ENCODE peak calls at places on chromosomes 11 and 22, in six cellular contexts. G, I, V, H, K and E are unnamed samples. For H3K79me1, the result is how much of the 10 kb centered on the place peaks cover.

GRCh38 chr11:131198161-131198560 is 172.3 kb upstream of the NTM start:
- DNase-seq in H (no peak), K (no peak), V (no peak), G (no peak), I (no peak), E (no peak)

GRCh38 chr11:122797651-122798050 is 40.6 kb upstream of the CRTAM start:
- DNase-seq in K (no peak), G (no peak), H (no peak), V (no peak), I (no peak), E (no peak)

GRCh38 chr11:99773646-99774045 is 752.9 kb downstream of the CNTN5 start:
- DNase-seq in G (peak), H (no peak), I (peak), V (no peak), K (no peak), E (peak)

GRCh38 chr11:13928566-13929251 is 33.8 kb upstream of the SPON1 start:
- DNase-seq in H (no peak), I (peak), K (no peak), V (no peak), G (peak), E (peak)

GRCh38 chr11:125404811-125405481 is 91.1 kb downstream of the FEZ1 start:
- DNase-seq in V (peak), H (peak), G (peak), I (peak), K (no peak), E (peak)

GRCh38 chr11:111429066-111429506 is 50.0 kb upstream of the POU2AF1 start:
- DNase-seq in K (no peak), V (peak), I (peak), G (peak), H (peak), E (peak)

GRCh38 chr11:120547871-120548681 is 36.5 kb downstream of the GRIK4 start:
- DNase-seq in I (peak), V (no peak), G (peak), H (no peak), K (no peak), E (peak)

GRCh38 chr11:129968611-129969419 is 33.8 kb downstream of the PRDM10 start:
- DNase-seq in K (no peak), V (no peak), H (no peak), G (no peak), I (no peak), E (no peak)

GRCh38 chr22:24424901-24425775 is 2.3 kb upstream of the ADORA2A start:
- DNase-seq in V (no peak), G (no peak), H (no peak), K (no peak), I (no peak), E (no peak)

GRCh38 chr11:73376803-73377629 is 817 bp downstream of the RELT start:
- DNase-seq in H (no peak), G (peak), I (peak), K (no peak), V (no peak), E (peak)

GRCh38 chr22:19818264-19819208 is 36.1 kb downstream of the GNB1L start:
- DNase-seq in K (no peak), V (peak), I (no peak), H (no peak), G (no peak), E (no peak)

GRCh38 chr11:35362571-35362980 is 56.8 kb downstream of the SLC1A2 start:
- DNase-seq in G (peak), I (peak), V (no peak), K (no peak), H (no peak), E (no peak)

GRCh38 chr11:57459112-57460016 is 964 bp upstream of the RTN4RL2 start:
- DNase-seq in I (peak), G (peak), H (no peak), V (peak), K (no peak), E (peak)

GRCh38 chr11:55707029-55707428 is 45.0 kb downstream of the OR4C6 start:
- DNase-seq in G (peak), K (no peak), H (no peak), V (no peak), I (peak), E (peak)

GRCh38 chr22:31244044-31244942 is 32.2 kb downstream of the LIMK2 start:
- DNase-seq in I (peak), K (peak), G (peak), H (no peak), V (peak), E (peak)
- H3K79me1 ChIP-seq in I (half or more), K (under half), G (under half), H (under half), V (under half), E (under half)

DNA sequence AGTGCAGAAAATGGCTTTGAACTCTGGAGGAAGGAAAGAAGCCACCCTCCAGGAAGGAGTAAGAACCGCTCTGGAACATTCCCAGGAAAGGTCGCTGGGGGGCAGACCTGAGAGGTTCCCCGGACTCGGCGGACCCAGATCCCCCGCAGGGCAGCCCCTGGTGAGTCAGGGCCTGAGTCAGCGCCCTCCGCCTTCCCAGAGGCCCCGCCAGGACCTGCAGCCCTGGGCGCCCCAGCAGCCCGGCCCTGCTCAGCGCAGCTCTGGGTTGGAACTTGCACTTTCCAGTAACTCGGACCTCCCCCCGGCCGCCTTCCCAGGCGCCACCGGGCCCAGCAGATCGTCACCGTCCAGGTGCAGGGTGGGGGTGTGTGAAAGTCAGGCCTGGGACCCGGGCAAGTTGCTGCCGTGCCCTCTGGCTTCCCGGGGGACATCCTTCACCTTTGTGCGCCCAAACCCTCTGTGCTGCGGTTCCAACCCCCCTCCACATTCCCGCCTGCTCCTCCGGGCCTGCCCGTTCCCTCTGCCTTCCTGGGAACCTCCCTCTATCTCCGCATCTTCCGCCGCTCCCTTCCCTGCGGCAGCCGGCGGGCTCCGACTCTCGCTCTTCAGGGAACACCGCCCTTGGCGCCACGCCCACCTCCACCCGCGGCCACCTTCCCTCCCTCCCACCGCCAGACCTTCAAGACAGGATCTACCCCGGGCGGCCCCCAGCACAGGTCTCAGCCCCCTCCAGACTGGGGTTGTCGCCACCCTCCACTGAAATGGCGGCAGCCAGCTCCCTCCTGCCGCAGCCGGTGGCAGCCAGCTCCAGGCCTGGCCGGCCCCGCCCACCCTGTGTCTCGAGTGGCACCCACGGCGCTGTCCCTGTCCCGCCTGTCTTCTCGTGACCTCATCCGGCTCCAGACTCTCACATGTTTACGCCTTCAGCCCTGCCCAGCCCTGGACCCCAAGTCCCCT is 36.8 kb upstream of the WNT7B start:
- DNase-seq in K (peak), G (peak), H (peak), V (peak), I (peak), E (peak)
- H4K8ac ChIP-seq in K (peak), G (peak), H (peak), V (no peak), I (peak), E (peak)

DNA sequence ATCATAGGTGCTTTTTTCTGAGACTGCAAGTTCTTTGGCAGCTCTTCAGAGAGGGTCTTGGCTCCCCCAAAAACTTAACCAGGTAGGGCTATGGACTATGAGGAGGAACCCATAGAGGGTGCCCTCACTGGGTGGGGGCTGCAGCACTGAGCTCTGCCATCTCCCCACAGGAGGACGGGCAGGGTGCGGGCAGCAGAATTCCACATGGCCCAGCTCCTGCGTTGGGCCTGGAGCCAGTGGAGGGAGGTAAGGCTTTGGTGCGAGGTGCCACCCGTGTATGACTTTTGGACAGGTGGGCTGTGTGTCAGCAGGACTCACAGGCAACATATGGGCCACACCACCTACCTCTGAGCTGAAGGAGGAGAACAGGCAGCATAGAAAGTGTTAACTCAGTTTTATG is 58.4 kb downstream of the PISD start:
- DNase-seq in G (no peak), H (no peak), I (no peak), V (no peak), K (no peak), E (no peak)
- H3K18ac ChIP-seq in G (no peak), H (no peak), I (no peak), V (no peak), K (no peak), E (peak)

DNA sequence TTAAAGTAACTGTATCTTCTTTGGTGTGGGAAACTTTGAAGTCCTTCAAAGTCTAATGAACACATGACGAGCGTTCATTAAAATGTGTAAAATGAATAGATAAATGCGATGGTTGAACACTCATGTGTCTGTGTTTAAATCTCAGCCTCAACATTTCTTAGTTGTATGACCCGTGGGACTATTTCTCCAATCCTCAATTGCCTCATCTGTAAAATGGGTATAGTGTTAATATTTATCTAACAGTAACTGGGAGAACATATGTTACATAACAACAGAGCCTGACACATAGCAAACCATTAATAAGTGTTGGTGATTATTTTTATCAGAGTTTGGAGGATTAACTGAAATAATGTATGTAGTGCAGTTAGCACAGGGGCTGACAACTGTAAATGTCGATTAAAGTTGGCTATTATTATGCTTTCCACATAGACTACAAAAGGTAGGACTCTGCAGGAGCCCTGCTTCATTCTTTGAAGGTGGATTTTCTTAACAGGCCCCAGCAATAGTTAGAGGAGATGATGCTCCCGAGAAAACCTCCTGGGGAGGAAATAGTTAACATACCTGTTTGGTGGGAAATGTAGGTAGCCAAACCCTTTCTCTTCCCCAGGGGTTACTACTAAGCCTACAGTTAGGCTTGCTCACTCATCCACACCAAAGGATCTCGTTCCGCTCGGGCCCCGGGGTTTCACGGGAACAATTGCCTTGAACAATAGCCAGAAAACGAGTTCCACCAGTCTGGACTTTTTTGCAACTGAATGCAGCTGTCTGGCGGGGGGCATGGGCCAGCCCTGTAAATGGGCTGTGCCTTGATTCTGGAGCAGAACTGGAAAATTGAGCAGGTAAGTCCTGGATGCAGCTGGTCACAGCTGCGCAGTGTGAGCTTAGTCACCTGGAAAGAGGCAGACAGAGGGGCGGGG is 133.4 kb downstream of the DBX1 start:
- DNase-seq in I (no peak), G (peak), H (no peak), K (peak), V (peak), E (no peak)
- H3K79me1 ChIP-seq in I (half or more), G (under half), H (under half), K (under half), V (under half), E (under half)

DNA sequence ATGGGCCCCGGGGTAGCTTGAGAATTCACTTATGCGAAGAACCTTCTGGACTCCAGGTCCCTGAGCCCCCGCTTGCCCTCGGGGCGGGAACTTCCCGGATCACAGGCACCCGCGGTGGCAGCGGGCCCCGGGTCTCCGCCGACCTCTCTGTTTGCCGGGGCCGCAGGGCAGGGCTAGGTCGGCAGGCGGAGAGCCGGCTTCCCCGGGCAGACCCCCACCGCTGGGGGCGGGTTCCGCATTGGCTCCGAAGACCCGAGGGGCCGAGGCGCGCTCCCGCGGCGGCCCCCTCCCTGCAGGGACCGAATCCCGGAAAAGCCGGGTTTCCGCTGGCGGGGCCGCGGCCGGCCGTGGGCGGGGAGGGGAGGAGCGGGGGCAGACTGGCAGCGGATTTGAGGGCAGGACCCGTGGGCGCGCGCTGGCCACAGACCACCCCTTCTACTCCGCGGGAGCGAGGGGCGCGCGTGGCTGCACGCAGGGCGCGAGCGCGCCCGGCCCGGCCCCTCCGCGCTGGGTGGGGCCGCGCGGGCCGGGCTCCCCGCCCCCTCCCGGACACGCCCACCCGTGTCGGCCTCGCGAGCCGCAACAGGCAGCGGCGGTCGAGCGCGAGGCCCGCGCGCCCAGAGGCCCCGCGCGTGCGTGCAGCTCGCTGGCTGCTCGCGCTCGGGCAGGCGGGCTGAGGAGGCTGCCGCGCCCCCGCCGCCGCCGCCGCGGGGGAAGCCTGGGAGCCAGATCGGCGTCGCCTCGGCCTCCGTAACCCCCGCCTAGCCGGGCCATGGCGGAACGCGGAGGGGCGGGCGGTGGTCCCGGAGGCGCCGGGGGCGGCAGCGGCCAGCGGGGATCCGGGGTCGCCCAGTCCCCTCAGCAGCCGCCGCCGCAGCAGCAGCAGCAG is at the start of gene PACS1:
- DNase-seq in I (peak), V (peak), K (peak), G (peak), H (no peak), E (peak)
- H4K8ac ChIP-seq in I (peak), V (no peak), K (peak), G (no peak), H (no peak), E (peak)

GRCh38 chr22:45831394-45831793 is 145.6 kb downstream of the WNT7B start:
- DNase-seq in V (no peak), K (no peak), H (no peak), I (peak), G (no peak), E (no peak)
- H3K18ac ChIP-seq in V (no peak), K (no peak), H (no peak), I (no peak), G (no peak), E (no peak)

DNA sequence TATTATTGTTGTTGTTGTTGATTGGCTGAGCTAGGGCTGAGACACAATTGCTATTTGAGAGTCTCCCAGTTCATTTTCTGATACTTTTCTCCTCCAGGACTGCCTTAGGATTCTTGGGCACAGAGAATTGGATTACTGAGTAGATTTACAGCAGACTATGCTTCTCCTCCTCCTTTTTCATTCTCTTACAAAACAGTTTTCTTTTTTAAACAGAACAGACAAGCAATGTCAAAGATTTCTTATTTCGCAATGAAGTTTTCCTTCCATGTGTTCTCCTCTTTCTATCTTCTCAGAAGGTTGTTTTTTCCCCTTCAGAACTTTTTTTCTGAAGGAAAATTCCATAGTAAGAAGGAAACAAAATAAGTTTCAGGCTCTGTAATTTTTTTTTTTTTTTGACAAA is 19.8 kb upstream of the TIMP3 start:
- DNase-seq in H (no peak), G (no peak), V (no peak), K (no peak), I (peak), E (peak)
- H3K79me1 ChIP-seq in H (under half), G (under half), V (under half), K (under half), I (under half), E (under half)